ENCODE peak calls at places on chromosomes 1 and 21, in five cellular contexts. Y is suprapubic skin, R is uterus, C is breast epithelium, Z is ovary. N is an unnamed sample.

GRCh38 chr1:157202331-157202730 is 64.1 kb upstream of the ETV3 start:
- DNase-seq in Y (no peak), R (no peak), C (no peak), Z (no peak), N (no peak)

GRCh38 chr1:6188466-6188865 is 8.3 kb upstream of the CHD5 start:
- DNase-seq in Y (no peak), R (no peak), C (no peak), Z (no peak), N (no peak)

GRCh38 chr1:150995896-150996295 is 10.8 kb downstream of the MINDY1 start:
- DNase-seq in Y (peak; percentile 77), R (peak; percentile 63), C (no peak), Z (no peak), N (no peak)

GRCh38 chr21:41895643-41896493 is 16.7 kb upstream of the PRDM15 start:
- DNase-seq in Y (no peak), R (no peak), C (no peak), Z (no peak), N (no peak)

GRCh38 chr1:145962157-145963102 is 1.9 kb downstream of the ANKRD34A start:
- DNase-seq in Y (no peak), R (peak; percentile 66), C (no peak), Z (peak; percentile 78), N (peak; percentile 80)

GRCh38 chr1:234218078-234218477 is 155.2 kb upstream of the COA6 start:
- DNase-seq in Y (no peak), R (no peak), C (no peak), Z (no peak), N (no peak)

GRCh38 chr1:63454269-63454668 is 68.8 kb downstream of the ITGB3BP start:
- DNase-seq in Y (no peak), R (no peak), C (no peak), Z (no peak), N (no peak)

GRCh38 chr1:205298191-205298994 is 23.2 kb downstream of the NUAK2 start:
- DNase-seq in Y (no peak), R (no peak), C (no peak), Z (no peak), N (no peak)

GRCh38 chr1:229885568-229886495 is 181.2 kb upstream of the GALNT2 start:
- DNase-seq in Y (no peak), R (no peak), C (no peak), Z (no peak), N (no peak)

GRCh38 chr1:78437393-78437792 is 53.4 kb upstream of the PTGFR start:
- DNase-seq in Y (no peak), R (no peak), C (no peak), Z (no peak), N (no peak)

GRCh38 chr1:104991702-104992101 is 1242.0 kb downstream of the AMY1C start:
- DNase-seq in Y (no peak), R (no peak), C (no peak), Z (no peak), N (no peak)

GRCh38 chr1:2300004-2300771 is 72.1 kb downstream of the SKI start:
- DNase-seq in Y (no peak), R (no peak), C (no peak), Z (no peak), N (no peak)

GRCh38 chr1:41380979-41381690 is 19.9 kb downstream of the FOXO6 start:
- DNase-seq in Y (no peak), R (peak; percentile 80), C (no peak), Z (peak; percentile 88), N (peak; percentile 34)

GRCh38 chr1:16612332-16613172 is 812 bp downstream of the NBPF1 start:
- DNase-seq in Y (peak; percentile 93), R (peak; percentile 88), C (peak; percentile 66), Z (peak; percentile 75), N (peak; percentile 78)

GRCh38 chr21:32578107-32578691 is 7.1 kb downstream of the TCP10L start:
- DNase-seq in Y (no peak), R (no peak), C (no peak), Z (no peak), N (no peak)

GRCh38 chr21:45741691-45742090 is 98.2 kb downstream of the PCBP3 start:
- DNase-seq in Y (no peak), R (no peak), C (no peak), Z (no peak), N (no peak)

GRCh38 chr1:169890761-169891538 is 2.7 kb downstream of the SCYL3 start:
- DNase-seq in Y (no peak), R (no peak), C (no peak), Z (no peak), N (no peak)

GRCh38 chr1:18110968-18111367 is 3.4 kb downstream of the IGSF21 start:
- DNase-seq in Y (no peak), R (no peak), C (no peak), Z (no peak), N (peak; percentile 49)

GRCh38 chr1:221439734-221440436 is 302.0 kb downstream of the DUSP10 start:
- DNase-seq in Y (no peak), R (no peak), C (no peak), Z (no peak), N (no peak)

GRCh38 chr1:218345673-218346390 is 696 bp downstream of the TGFB2 start:
- DNase-seq in Y (peak; percentile 84), R (peak; percentile 72), C (peak; percentile 63), Z (peak; percentile 75), N (peak; percentile 40)

GRCh38 chr1:218344814-218345672 is at the start of gene TGFB2:
- DNase-seq in Y (no peak), R (peak; percentile 66), C (no peak), Z (peak; percentile 51), N (no peak)

GRCh38 chr1:218347713-218348627 is 2.8 kb downstream of the TGFB2 start:
- DNase-seq in Y (no peak), R (peak; percentile 61), C (no peak), Z (no peak), N (no peak)

GRCh38 chr1:218347316-218347712 is 2.2 kb downstream of the TGFB2 start:
- DNase-seq in Y (no peak), R (peak; percentile 42), C (no peak), Z (peak; percentile 59), N (no peak)

GRCh38 chr1:218346391-218347204 is 1.5 kb downstream of the TGFB2 start:
- DNase-seq in Y (no peak), R (peak; percentile 51), C (no peak), Z (peak; percentile 52), N (no peak)
- H3K27ac ChIP-seq in Y (peak overlapping the region; percentile 78), R (peak overlapping the region; percentile 97), C (peak overlapping the region; percentile 89), Z (peak overlapping the region; percentile 80), N (peak overlapping the region; percentile 85)

GRCh38 chr1:166383137-166383536 is 216.3 kb upstream of the FAM78B start:
- DNase-seq in Y (no peak), R (no peak), C (no peak), Z (no peak), N (no peak)

GRCh38 chr1:166390406-166390805 is 223.6 kb upstream of the FAM78B start:
- DNase-seq in Y (no peak), R (no peak), C (no peak), Z (no peak), N (no peak)

GRCh38 chr1:166379447-166379846 is 212.6 kb upstream of the FAM78B start:
- DNase-seq in Y (no peak), R (peak; percentile 43), C (no peak), Z (no peak), N (no peak)

GRCh38 chr1:166383635-166384346 is 217.0 kb upstream of the FAM78B start:
- DNase-seq in Y (no peak), R (no peak), C (no peak), Z (no peak), N (no peak)

DNA sequence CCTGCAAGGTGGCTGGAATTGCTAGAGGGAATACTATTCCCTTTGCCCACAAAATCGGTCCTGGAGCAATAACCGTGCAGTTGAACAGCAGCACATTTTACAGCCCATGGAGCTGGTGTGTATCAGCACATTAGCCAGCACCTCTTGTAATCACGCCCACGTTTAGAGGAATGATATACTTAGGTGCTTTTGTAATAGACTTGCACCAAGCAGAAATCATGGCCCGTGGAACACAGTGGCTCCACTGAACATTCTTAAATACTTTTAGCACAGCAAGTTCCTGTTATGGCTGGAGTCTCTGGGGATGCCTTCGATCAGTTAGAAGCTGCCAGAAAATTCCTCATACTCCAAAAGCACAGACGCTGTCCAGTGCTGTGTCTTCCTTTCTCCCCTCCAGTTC is 218.1 kb upstream of the FAM78B start:
- DNase-seq in Y (no peak), R (no peak), C (no peak), Z (no peak), N (no peak)
- H3K27me3 ChIP-seq in Y (no peaks in the 10 kb centered on the region), R (no peaks in the 10 kb centered on the region), C (no peaks in the 10 kb centered on the region), Z (no peaks in the 10 kb centered on the region), N (no peaks in the 10 kb centered on the region)

GRCh38 chr21:21034046-21034445 is 35.8 kb downstream of the NCAM2 start:
- DNase-seq in Y (no peak), R (no peak), C (no peak), Z (no peak), N (no peak)
- H3K4me3 ChIP-seq in Y (no peak overlapping the region), R (no peak overlapping the region), C (no peak overlapping the region), Z (no peak overlapping the region), N (no peak overlapping the region)

GRCh38 chr1:109655624-109656519 is at the start of gene GSTM4:
- DNase-seq in Y (peak; percentile 87), R (peak; percentile 88), C (peak; percentile 79), Z (peak; percentile 93), N (peak; percentile 86)
- H3K27ac ChIP-seq in Y (peak within 1 kb of the TSS; percentile 83), R (peak within 1 kb of the TSS; percentile 82), C (peak within 1 kb of the TSS; percentile 85), Z (peak within 1 kb of the TSS; percentile 94), N (peak within 1 kb of the TSS; percentile 81)

N was measured in dorsolateral prefrontal cortex.